ENCODE peak calls at places on chromosomes 6 and 20, in four cellular contexts. T, E, Q and K are unnamed samples.

GRCh38 chr6:170295519-170296422 is 4.9 kb upstream of the DLL1 start:
- DNase-seq in T (peak), E (peak), Q (no peak), K (peak)

GRCh38 chr6:28207244-28208179 is 17.6 kb upstream of the ZSCAN9 start:
- DNase-seq in T (peak), E (no peak), Q (no peak), K (no peak)

GRCh38 chr20:17806739-17807441 is 107.1 kb downstream of the BANF2 start:
- DNase-seq in T (peak), E (no peak), Q (peak), K (no peak)

GRCh38 chr6:25447570-25447929 is 168.4 kb downstream of the CARMIL1 start:
- DNase-seq in T (no peak), E (no peak), Q (no peak), K (no peak)

GRCh38 chr6:14317616-14318015 is 200.0 kb downstream of the CD83 start:
- DNase-seq in T (no peak), E (no peak), Q (no peak), K (no peak)

GRCh38 chr6:8481727-8482126 is 46.4 kb upstream of the SLC35B3 start:
- DNase-seq in T (no peak), E (no peak), Q (no peak), K (no peak)

GRCh38 chr20:39152126-39152525 is 190.0 kb downstream of the DHX35 start:
- DNase-seq in T (no peak), E (no peak), Q (no peak), K (no peak)

GRCh38 chr6:168134399-168135201 is 55.6 kb upstream of the FRMD1 start:
- DNase-seq in T (no peak), E (no peak), Q (no peak), K (peak)

GRCh38 chr6:28758046-28758817 is 165.6 kb downstream of the TRIM27 start:
- DNase-seq in T (peak), E (no peak), Q (no peak), K (no peak)